ENCODE peak calls at places on chromosomes 7 and 10, in nine cellular contexts. One of them, this sample, is unnamed.

GRCh38 chr7:51366930-51367613 is 50.5 kb upstream of the COBL start:
- DNase-seq in T follicular helper cell: no peak
- DNase-seq in breast epithelium: no peak
- DNase-seq in COR-L47: peak; percentile 43
- DNase-seq in NCI-H1417: peak; percentile 54
- DNase-seq in NCI-H1436: peak; percentile 70
- DNase-seq in GM13976: peak; percentile 59
- DNase-seq in KG1: no peak
- DNase-seq in left lobe of liver: no peak
- DNase-seq in this sample: no peak

GRCh38 chr7:106071356-106071998 is 40.6 kb downstream of the SYPL1 start:
- DNase-seq in T follicular helper cell: peak; percentile 12
- DNase-seq in breast epithelium: peak; percentile 73
- DNase-seq in COR-L47: no peak
- DNase-seq in NCI-H1417: no peak
- DNase-seq in NCI-H1436: no peak
- DNase-seq in GM13976: peak; percentile 85
- DNase-seq in KG1: peak; percentile 47
- DNase-seq in left lobe of liver: no peak
- DNase-seq in this sample: peak; percentile 74

GRCh38 chr10:80131499-80131901 is 1.0 kb upstream of the PLAC9 start:
- DNase-seq in T follicular helper cell: no peak
- DNase-seq in breast epithelium: no peak
- DNase-seq in COR-L47: no peak
- DNase-seq in NCI-H1417: no peak
- DNase-seq in NCI-H1436: no peak
- DNase-seq in GM13976: no peak
- DNase-seq in KG1: no peak
- DNase-seq in left lobe of liver: no peak
- DNase-seq in this sample: no peak

GRCh38 chr7:1663857-1664651 is 6.0 kb upstream of the ELFN1 start:
- DNase-seq in T follicular helper cell: no peak
- DNase-seq in breast epithelium: peak; percentile 47
- DNase-seq in COR-L47: no peak
- DNase-seq in NCI-H1417: no peak
- DNase-seq in NCI-H1436: no peak
- DNase-seq in GM13976: peak; percentile 37
- DNase-seq in KG1: no peak
- DNase-seq in left lobe of liver: peak; percentile 44
- DNase-seq in this sample: no peak

GRCh38 chr10:119689016-119689564 is 36.8 kb upstream of the INPP5F start:
- DNase-seq in T follicular helper cell: no peak
- DNase-seq in breast epithelium: no peak
- DNase-seq in COR-L47: no peak
- DNase-seq in NCI-H1417: peak; percentile 1
- DNase-seq in NCI-H1436: no peak
- DNase-seq in GM13976: no peak
- DNase-seq in KG1: no peak
- DNase-seq in left lobe of liver: no peak
- DNase-seq in this sample: no peak

GRCh38 chr10:131556897-131557500 is 245.5 kb upstream of the TCERG1L start:
- DNase-seq in T follicular helper cell: no peak
- DNase-seq in breast epithelium: no peak
- DNase-seq in COR-L47: no peak
- DNase-seq in NCI-H1417: no peak
- DNase-seq in NCI-H1436: no peak
- DNase-seq in GM13976: no peak
- DNase-seq in KG1: no peak
- DNase-seq in left lobe of liver: no peak
- DNase-seq in this sample: no peak

GRCh38 chr7:37452346-37452745 is 3.7 kb upstream of the ELMO1 start:
- DNase-seq in T follicular helper cell: no peak
- DNase-seq in breast epithelium: no peak
- DNase-seq in COR-L47: no peak
- DNase-seq in NCI-H1417: no peak
- DNase-seq in NCI-H1436: no peak
- DNase-seq in GM13976: no peak
- DNase-seq in KG1: no peak
- DNase-seq in left lobe of liver: no peak
- DNase-seq in this sample: no peak

GRCh38 chr7:130560972-130561371 is 69.1 kb downstream of the MEST start:
- DNase-seq in T follicular helper cell: no peak
- DNase-seq in breast epithelium: no peak
- DNase-seq in COR-L47: peak; percentile 42
- DNase-seq in NCI-H1417: peak; percentile 45
- DNase-seq in NCI-H1436: no peak
- DNase-seq in GM13976: peak; percentile 70
- DNase-seq in KG1: no peak
- DNase-seq in left lobe of liver: no peak
- DNase-seq in this sample: peak; percentile 8

GRCh38 chr7:39540320-39540719 is 25.9 kb upstream of the YAE1 start:
- DNase-seq in T follicular helper cell: no peak
- DNase-seq in breast epithelium: no peak
- DNase-seq in COR-L47: no peak
- DNase-seq in NCI-H1417: peak; percentile 64
- DNase-seq in NCI-H1436: no peak
- DNase-seq in GM13976: no peak
- DNase-seq in KG1: no peak
- DNase-seq in left lobe of liver: no peak
- DNase-seq in this sample: no peak

GRCh38 chr7:56537952-56538351 is 421.7 kb upstream of the NUPR2 start:
- DNase-seq in T follicular helper cell: no peak
- DNase-seq in breast epithelium: no peak
- DNase-seq in COR-L47: peak; percentile 27
- DNase-seq in NCI-H1417: peak; percentile 15
- DNase-seq in NCI-H1436: no peak
- DNase-seq in GM13976: peak; percentile 9
- DNase-seq in KG1: no peak
- DNase-seq in left lobe of liver: no peak
- DNase-seq in this sample: no peak

GRCh38 chr7:28855538-28856217 is 102.5 kb downstream of the TRIL start:
- DNase-seq in T follicular helper cell: no peak
- DNase-seq in breast epithelium: no peak
- DNase-seq in COR-L47: no peak
- DNase-seq in NCI-H1417: no peak
- DNase-seq in NCI-H1436: no peak
- DNase-seq in GM13976: no peak
- DNase-seq in KG1: no peak
- DNase-seq in left lobe of liver: no peak
- DNase-seq in this sample: no peak

GRCh38 chr10:44864637-44865288 is 46.4 kb upstream of the TMEM72 start:
- DNase-seq in T follicular helper cell: peak; percentile 67
- DNase-seq in breast epithelium: peak; percentile 91
- DNase-seq in COR-L47: peak; percentile 27
- DNase-seq in NCI-H1417: peak; percentile 72
- DNase-seq in NCI-H1436: peak; percentile 77
- DNase-seq in GM13976: peak; percentile 91
- DNase-seq in KG1: peak; percentile 44
- DNase-seq in left lobe of liver: peak; percentile 90
- DNase-seq in this sample: peak; percentile 52